ENCODE peak calls at places on chromosomes 1 and 21, in ten cellular contexts. U, Q, M, B, E, W, Y, R, K and Z are unnamed samples. For H3K4me1 and H3K36me3, the result is how much of the 10 kb centered on the place peaks cover.

GRCh38 chr1:116498789-116499628 is 71.8 kb downstream of the CD58 start:
- DNase-seq in U (peak), Q (peak), M (no peak), B (peak), E (peak), W (no peak), Y (peak), R (no peak), K (peak), Z (no peak)

GRCh38 chr1:78619803-78620579 is at the start of gene IFI44L:
- DNase-seq in U (no peak), Q (peak), M (peak), B (peak), E (peak), W (no peak), Y (peak), R (no peak), K (no peak), Z (peak)

GRCh38 chr1:40382601-40383000 is 9.1 kb downstream of the SMAP2 start:
- DNase-seq in U (no peak), Q (no peak), M (no peak), B (no peak), E (no peak), W (no peak), Y (no peak), R (no peak), K (no peak), Z (no peak)

GRCh38 chr1:212968385-212968863 is 18.1 kb downstream of the VASH2 start:
- DNase-seq in U (no peak), Q (no peak), M (no peak), B (no peak), E (no peak), W (no peak), Y (no peak), R (no peak), K (no peak), Z (no peak)

GRCh38 chr1:204288061-204288588 is 71.6 kb downstream of the PLEKHA6 start:
- DNase-seq in U (no peak), Q (peak), M (peak), B (peak), E (peak), W (no peak), Y (peak), R (no peak), K (peak), Z (peak)

GRCh38 chr1:76250317-76250716 is 175.8 kb downstream of the ST6GALNAC3 start:
- DNase-seq in U (no peak), Q (no peak), M (no peak), B (no peak), E (no peak), W (no peak), Y (no peak), R (no peak), K (no peak), Z (no peak)

GRCh38 chr1:30701266-30701650 is 22.1 kb downstream of the MATN1 start:
- DNase-seq in U (no peak), Q (no peak), M (no peak), B (no peak), E (no peak), W (no peak), Y (no peak), R (no peak), K (no peak), Z (no peak)

GRCh38 chr1:178262101-178262500 is 168.2 kb downstream of the RASAL2 start:
- DNase-seq in U (no peak), Q (no peak), M (no peak), B (no peak), E (no peak), W (no peak), Y (peak), R (no peak), K (peak), Z (no peak)

GRCh38 chr1:30046751-30047150 is 676.6 kb downstream of the MATN1 start:
- DNase-seq in U (no peak), Q (no peak), M (no peak), B (no peak), E (no peak), W (no peak), Y (no peak), R (no peak), K (no peak), Z (no peak)

GRCh38 chr1:59146651-59147358 is 150.1 kb upstream of the FGGY start:
- DNase-seq in U (no peak), Q (no peak), M (peak), B (peak), E (peak), W (no peak), Y (peak), R (no peak), K (peak), Z (peak)

GRCh38 chr1:115545791-115546733 is 95.7 kb upstream of the VANGL1 start:
- DNase-seq in U (no peak), Q (peak), M (no peak), B (peak), E (peak), W (no peak), Y (peak), R (peak), K (peak), Z (peak)

GRCh38 chr1:3730556-3731247 is 21.5 kb upstream of the CCDC27 start:
- DNase-seq in U (no peak), Q (no peak), M (no peak), B (no peak), E (no peak), W (no peak), Y (no peak), R (no peak), K (no peak), Z (no peak)

GRCh38 chr1:58157281-58157680 is 389.2 kb downstream of the OMA1 start:
- DNase-seq in U (no peak), Q (peak), M (no peak), B (no peak), E (no peak), W (no peak), Y (no peak), R (no peak), K (no peak), Z (no peak)

GRCh38 chr1:35573776-35574654 is 901 bp downstream of the TFAP2E start:
- DNase-seq in U (no peak), Q (no peak), M (no peak), B (no peak), E (no peak), W (no peak), Y (no peak), R (no peak), K (no peak), Z (no peak)

GRCh38 chr1:65820983-65821382 is 28.3 kb downstream of the PDE4B start:
- DNase-seq in U (no peak), Q (no peak), M (no peak), B (no peak), E (no peak), W (no peak), Y (peak), R (no peak), K (no peak), Z (no peak)

GRCh38 chr1:86776108-86776507 is 71.7 kb downstream of the SH3GLB1 start:
- DNase-seq in U (no peak), Q (no peak), M (no peak), B (no peak), E (no peak), W (no peak), Y (no peak), R (no peak), K (no peak), Z (no peak)
- H3K4me1 ChIP-seq in U (under half), Q (under half), M (under half), B (under half), E (under half), W (under half), Y (under half), R (under half), K (under half), Z (under half)

GRCh38 chr1:180028864-180029263 is 74.3 kb downstream of the CEP350 start:
- DNase-seq in U (no peak), Q (no peak), M (no peak), B (no peak), E (no peak), W (no peak), Y (no peak), R (no peak), K (no peak), Z (no peak)
- H3K36me3 ChIP-seq in U (half or more), Q (under half), M (half or more), B (under half), E (under half), W (under half), Y (under half), R (under half), K (under half), Z (under half)

DNA sequence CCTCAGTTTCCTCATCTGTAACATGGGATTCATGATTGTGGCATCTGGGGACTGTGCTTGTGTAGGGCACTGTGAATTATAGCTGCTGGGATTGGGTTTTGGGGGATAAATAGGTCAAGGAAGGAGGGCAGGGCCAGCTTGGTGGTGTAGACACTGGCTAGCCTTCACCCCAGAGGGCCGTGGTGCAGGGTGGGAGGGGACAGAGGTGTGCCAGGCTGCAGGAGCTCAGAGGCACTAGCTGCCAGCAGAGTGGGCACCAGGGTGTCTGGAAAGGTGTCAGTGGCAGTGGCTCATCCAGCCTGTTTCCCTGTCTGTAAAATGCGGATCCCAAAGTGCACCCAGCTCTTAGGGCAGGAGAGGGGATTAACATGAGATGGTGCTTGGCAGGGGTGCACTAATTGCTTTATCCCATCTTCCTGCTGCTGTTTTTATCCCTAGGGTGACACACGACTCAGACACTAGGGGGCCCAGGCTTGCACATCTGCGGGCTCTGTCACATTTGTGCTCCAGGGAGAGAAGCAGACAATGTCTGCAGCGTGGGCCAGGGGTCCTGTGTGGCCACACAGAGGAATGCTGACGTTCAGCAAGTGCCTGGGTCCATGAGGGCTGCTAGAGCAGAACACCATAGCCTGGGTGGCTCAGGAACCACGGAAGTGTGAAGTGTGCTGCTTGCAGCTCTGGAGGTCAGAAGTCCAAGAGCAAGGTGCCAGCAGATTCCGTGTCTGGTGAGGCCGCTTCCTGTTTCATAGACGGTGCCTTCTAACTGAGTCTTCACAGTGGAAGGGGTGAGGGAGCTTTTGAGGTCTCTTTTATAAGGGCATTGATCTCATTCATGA is 19.3 kb downstream of the OBSCN start:
- DNase-seq in U (peak), Q (peak), M (no peak), B (no peak), E (peak), W (no peak), Y (peak), R (no peak), K (no peak), Z (no peak)
- TF ChIP-seq CTCF in U (peak), Q (peak), M (no peak), B (no peak), E (peak), W (no peak), Y (peak), R (peak), K (peak), Z (no peak)

GRCh38 chr21:29187939-29188338 is 57.5 kb downstream of the MAP3K7CL start:
- DNase-seq in U (no peak), Q (no peak), M (no peak), B (no peak), E (no peak), W (no peak), Y (peak), R (no peak), K (no peak), Z (peak)

GRCh38 chr21:29184047-29184446 is 53.6 kb downstream of the MAP3K7CL start:
- DNase-seq in U (no peak), Q (no peak), M (no peak), B (no peak), E (no peak), W (no peak), Y (no peak), R (no peak), K (no peak), Z (no peak)

GRCh38 chr21:29185172-29185571 is 54.7 kb downstream of the MAP3K7CL start:
- DNase-seq in U (no peak), Q (no peak), M (no peak), B (no peak), E (no peak), W (no peak), Y (no peak), R (no peak), K (no peak), Z (no peak)

GRCh38 chr21:29186246-29186645 is 55.8 kb downstream of the MAP3K7CL start:
- DNase-seq in U (no peak), Q (no peak), M (no peak), B (no peak), E (no peak), W (no peak), Y (no peak), R (no peak), K (no peak), Z (no peak)

GRCh38 chr21:29185633-29186032 is 55.2 kb downstream of the MAP3K7CL start:
- DNase-seq in U (no peak), Q (no peak), M (no peak), B (no peak), E (no peak), W (no peak), Y (no peak), R (no peak), K (no peak), Z (no peak)
- H3K4me1 ChIP-seq in U (under half), Q (under half), M (under half), B (under half), E (under half), W (under half), Y (under half), R (under half), K (under half), Z (under half)

GRCh38 chr1:156196445-156196844 is 2.5 kb downstream of the SLC25A44 start:
- DNase-seq in U (no peak), Q (no peak), M (no peak), B (no peak), E (no peak), W (no peak), Y (no peak), R (no peak), K (no peak), Z (no peak)
- H3K36me3 ChIP-seq in U (under half), Q (under half), M (under half), B (under half), E (under half), W (under half), Y (under half), R (under half), K (under half), Z (under half)

GRCh38 chr1:150629115-150629928 is at the start of gene ENSA:
- DNase-seq in U (peak), Q (peak), M (peak), B (peak), E (peak), W (peak), Y (peak), R (peak), K (peak), Z (peak)
- TF ChIP-seq CTCF in U (no peak), Q (no peak), M (no peak), B (no peak), E (no peak), W (no peak), Y (no peak), R (no peak), K (no peak), Z (no peak)

GRCh38 chr1:224238756-224239155 is 55.7 kb downstream of the DEGS1 start:
- DNase-seq in U (no peak), Q (no peak), M (no peak), B (no peak), E (no peak), W (no peak), Y (no peak), R (no peak), K (no peak), Z (no peak)
- H3K4me1 ChIP-seq in U (under half), Q (under half), M (under half), B (under half), E (under half), W (under half), Y (under half), R (under half), K (under half), Z (under half)